ENCODE peak calls at places on chromosomes 3 and 15, in six cellular contexts. D is aorta, Q is SJSA1, S is IMR-90, W is OCI-LY7, P is mucosa of descending colon. Z is an unnamed sample.

GRCh38 chr3:9870978-9871377 is 9.1 kb downstream of the CIDEC start:
- DNase-seq in D (no peak), Q (no peak), S (peak; percentile 86), W (no peak), P (no peak), Z (peak; percentile 33)

GRCh38 chr3:80142714-80143113 is 374.9 kb upstream of the ROBO1 start:
- DNase-seq in D (no peak), Q (no peak), S (no peak), W (no peak), P (no peak), Z (no peak)

GRCh38 chr3:11612515-11613184 is 31.1 kb downstream of the VGLL4 start:
- DNase-seq in D (no peak), Q (no peak), S (no peak), W (no peak), P (no peak), Z (no peak)

GRCh38 chr15:29674661-29675533 is 147.4 kb downstream of the TJP1 start:
- DNase-seq in D (peak; percentile 79), Q (peak; percentile 74), S (peak; percentile 23), W (no peak), P (peak; percentile 89), Z (peak; percentile 83)

GRCh38 chr15:43987924-43988323 is 161.1 kb downstream of the WDR76 start:
- DNase-seq in D (no peak), Q (no peak), S (no peak), W (no peak), P (no peak), Z (no peak)

GRCh38 chr3:164208026-164208425 is 870.3 kb downstream of the SI start:
- DNase-seq in D (no peak), Q (no peak), S (no peak), W (no peak), P (no peak), Z (peak; percentile 2)

GRCh38 chr3:38648024-38648658 is 1.3 kb downstream of the SCN5A start:
- DNase-seq in D (no peak), Q (no peak), S (no peak), W (no peak), P (no peak), Z (no peak)

GRCh38 chr3:167798443-167798842 is 62.9 kb downstream of the SERPINI1 start:
- DNase-seq in D (no peak), Q (no peak), S (no peak), W (no peak), P (no peak), Z (no peak)

GRCh38 chr3:188734395-188734794 is 437.4 kb upstream of the TPRG1 start:
- DNase-seq in D (no peak), Q (no peak), S (no peak), W (no peak), P (no peak), Z (no peak)

GRCh38 chr3:71728632-71729342 is 3.6 kb upstream of the EIF4E3 start:
- DNase-seq in D (no peak), Q (no peak), S (no peak), W (peak; percentile 5), P (no peak), Z (no peak)

GRCh38 chr3:23669541-23670255 is 136.1 kb upstream of the UBE2E1 start:
- DNase-seq in D (no peak), Q (no peak), S (no peak), W (no peak), P (no peak), Z (peak; percentile 14)

GRCh38 chr3:188031106-188031505 is 122.9 kb upstream of the LPP start:
- DNase-seq in D (no peak), Q (no peak), S (no peak), W (peak; percentile 58), P (no peak), Z (no peak)

GRCh38 chr3:75305901-75306300 is 358.2 kb upstream of the FRG2C start:
- DNase-seq in D (no peak), Q (no peak), S (no peak), W (no peak), P (no peak), Z (no peak)

DNA sequence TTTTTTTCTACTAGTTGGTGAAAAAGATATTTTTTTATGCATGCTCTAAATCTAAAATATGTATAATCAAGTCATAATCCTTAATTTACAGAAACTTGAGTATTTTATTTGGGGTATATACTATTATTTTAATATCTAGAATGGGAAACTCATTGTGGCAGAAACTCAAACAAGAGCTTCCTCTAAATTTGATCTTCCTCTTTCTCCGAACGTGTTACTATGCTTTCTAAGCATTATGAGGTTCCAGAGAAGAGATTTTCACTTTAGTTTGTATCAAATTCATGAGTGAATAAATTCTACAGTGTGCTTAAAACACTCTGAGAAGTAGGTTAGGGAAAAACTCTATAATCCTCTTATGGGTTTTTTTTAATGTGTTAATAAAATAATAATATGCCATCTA is 173.1 kb downstream of the POTEB3 start:
- DNase-seq in D (no peak), Q (no peak), S (no peak), W (no peak), P (no peak), Z (no peak)
- H3K9me3 ChIP-seq in D (no peaks in the 10 kb centered on the region), Q (no peaks in the 10 kb centered on the region), S (peaks cover 18% of the 10 kb centered on the region), W (no peaks in the 10 kb centered on the region), P (peaks cover 9% of the 10 kb centered on the region), Z (no peaks in the 10 kb centered on the region)

GRCh38 chr3:183695569-183696364 is 1.8 kb upstream of the YEATS2 start:
- DNase-seq in D (no peak), Q (no peak), S (no peak), W (no peak), P (no peak), Z (no peak)
- H3K4me3 ChIP-seq in D (no peak overlapping the region), Q (no peak overlapping the region), S (no peak overlapping the region), W (no peak overlapping the region), P (no peak overlapping the region), Z (no peak overlapping the region)

GRCh38 chr3:138642226-138642926 is 33.8 kb downstream of the FAIM start:
- DNase-seq in D (no peak), Q (no peak), S (no peak), W (no peak), P (no peak), Z (no peak)
- H3K9me3 ChIP-seq in D (peaks cover 3% of the 10 kb centered on the region), Q (peaks cover 3% of the 10 kb centered on the region), S (peaks cover 11% of the 10 kb centered on the region), W (peaks cover 4% of the 10 kb centered on the region), P (peaks cover 45% of the 10 kb centered on the region), Z (peaks cover 38% of the 10 kb centered on the region)

DNA sequence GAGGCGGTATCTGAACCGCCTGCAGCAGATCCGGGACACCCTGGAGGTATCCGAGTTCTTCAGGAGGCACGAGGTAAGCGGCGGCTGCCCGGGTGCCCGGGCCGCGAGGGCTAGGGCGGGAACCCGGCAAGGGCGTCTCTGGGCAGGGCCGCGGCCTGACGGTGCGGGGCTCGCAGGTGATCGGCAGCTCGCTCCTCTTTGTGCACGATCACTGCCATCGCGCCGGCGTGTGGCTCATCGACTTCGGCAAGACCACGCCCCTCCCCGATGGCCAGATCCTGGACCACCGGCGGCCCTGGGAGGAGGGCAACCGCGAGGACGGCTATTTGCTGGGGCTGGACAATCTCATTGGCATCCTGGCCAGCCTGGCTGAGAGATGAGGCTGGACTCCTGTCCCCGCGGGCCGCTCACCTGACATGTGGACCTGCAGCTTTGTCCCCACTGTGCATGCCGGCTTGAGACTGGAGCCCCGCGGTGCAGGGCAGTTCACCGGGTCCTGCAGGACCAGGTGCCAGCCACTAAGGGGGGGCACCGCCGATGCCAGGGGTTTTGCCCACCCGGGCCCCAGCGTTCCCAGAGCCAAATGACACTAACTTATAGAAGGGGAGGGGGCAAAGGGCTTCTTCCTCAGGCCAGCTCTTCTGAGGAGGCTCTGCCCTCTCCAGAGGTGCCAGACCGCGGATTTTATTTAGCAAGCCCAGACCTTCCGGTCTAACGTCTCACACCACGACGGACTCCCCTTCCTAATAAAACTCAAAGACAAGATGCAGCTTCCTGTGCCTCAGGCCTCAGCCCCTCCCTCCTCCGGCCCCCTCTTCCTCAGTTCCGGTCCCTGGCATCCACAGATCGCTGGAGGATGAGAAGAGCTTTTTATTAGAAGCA is 9.4 kb downstream of the ITPKA start:
- DNase-seq in D (no peak), Q (no peak), S (no peak), W (no peak), P (no peak), Z (no peak)
- H3K4me3 ChIP-seq in D (no peak overlapping the region), Q (no peak overlapping the region), S (no peak overlapping the region), W (no peak overlapping the region), P (no peak overlapping the region), Z (no peak overlapping the region)

DNA sequence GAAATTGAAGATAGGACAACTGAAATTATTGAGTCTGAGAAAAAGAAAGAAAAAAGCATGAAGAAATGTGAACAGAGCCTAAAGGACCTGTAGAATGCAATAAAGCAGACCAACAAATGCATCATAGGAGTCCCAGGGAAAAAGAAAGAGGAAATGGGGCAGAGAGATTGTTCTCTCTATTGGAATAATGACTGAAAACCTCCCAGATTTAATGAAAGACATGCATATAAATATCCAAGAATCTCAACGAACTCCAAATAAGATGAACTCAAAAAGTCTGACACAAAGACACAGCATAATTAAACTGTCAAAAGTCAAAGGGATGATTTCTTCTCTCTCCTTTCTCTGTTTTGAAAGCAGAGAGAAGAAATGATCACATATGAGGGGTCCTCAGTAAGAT is 124.7 kb downstream of the MEX3B start:
- DNase-seq in D (no peak), Q (no peak), S (no peak), W (no peak), P (no peak), Z (no peak)
- H3K9me3 ChIP-seq in D (no peaks in the 10 kb centered on the region), Q (peaks cover 19% of the 10 kb centered on the region), S (peaks cover 11% of the 10 kb centered on the region), W (peaks cover 24% of the 10 kb centered on the region), P (peaks cover 18% of the 10 kb centered on the region), Z (peaks cover 35% of the 10 kb centered on the region)

GRCh38 chr15:64844576-64845140 is 2.9 kb downstream of the PLEKHO2 start:
- DNase-seq in D (peak; percentile 40), Q (no peak), S (no peak), W (peak; percentile 56), P (peak; percentile 1), Z (no peak)
- H3K4me3 ChIP-seq in D (no peak overlapping the region), Q (no peak overlapping the region), S (peak overlapping the region; percentile 83), W (peak overlapping the region; percentile 92), P (no peak overlapping the region), Z (no peak overlapping the region)

Z was measured in MG63.